ENCODE peak calls at places on chromosomes 5 and 9, in six cellular contexts. J, E, Q, A, T and W are unnamed samples.

GRCh38 chr5:124790261-124790894 is 43.9 kb upstream of the ZNF608 start:
- DNase-seq in Q (no peak), E (no peak), T (peak; percentile 41), J (no peak), A (peak; percentile 51), W (no peak)

GRCh38 chr9:68838245-68838644 is 133.2 kb downstream of the PIP5K1B start:
- DNase-seq in J (no peak), E (no peak), T (no peak), A (no peak), Q (no peak), W (no peak)

GRCh38 chr9:34988218-34989055 is 1.1 kb upstream of the DNAJB5 start:
- DNase-seq in T (no peak), A (no peak), J (no peak), E (no peak), Q (no peak), W (no peak)

GRCh38 chr9:5892456-5893133 is 1.9 kb downstream of the MLANA start:
- DNase-seq in A (no peak), E (no peak), T (no peak), Q (no peak), J (no peak), W (no peak)

GRCh38 chr5:36730537-36731216 is 124.3 kb downstream of the SLC1A3 start:
- DNase-seq in A (no peak), E (no peak), Q (no peak), T (no peak), J (no peak), W (no peak)

GRCh38 chr9:135602789-135603481 is 36.4 kb downstream of the GLT6D1 start:
- DNase-seq in E (peak; percentile 32), J (peak; percentile 43), Q (no peak), T (peak; percentile 37), A (peak; percentile 16), W (peak; percentile 12)

GRCh38 chr5:65359569-65359968 is 122.2 kb downstream of the ADAMTS6 start:
- DNase-seq in T (no peak), A (no peak), J (no peak), E (no peak), Q (no peak), W (peak; percentile 9)

GRCh38 chr9:4435197-4435596 is 55.1 kb upstream of the SLC1A1 start:
- DNase-seq in T (peak; percentile 76), A (peak; percentile 64), E (no peak), Q (no peak), J (no peak), W (no peak)

GRCh38 chr5:151020304-151021031 is at the start of gene GPX3:
- DNase-seq in Q (peak; percentile 20), T (peak; percentile 74), E (no peak), A (no peak), J (peak; percentile 87), W (no peak)

GRCh38 chr9:80797841-80798688 is 891.3 kb downstream of the TLE1 start:
- DNase-seq in J (no peak), Q (no peak), T (peak; percentile 0), E (no peak), A (peak; percentile 47), W (no peak)

GRCh38 chr5:144972317-144972716 is 801.6 kb downstream of the KCTD16 start:
- DNase-seq in Q (no peak), E (no peak), T (no peak), J (no peak), A (no peak), W (no peak)

GRCh38 chr9:124778575-124779367 is 1.8 kb downstream of the OLFML2A start:
- DNase-seq in A (no peak), T (no peak), Q (no peak), J (no peak), E (no peak), W (no peak)